ENCODE peak calls at places on chromosomes 16 and 17, in ten cellular contexts. X is fibroblast of lung, W is small intestine, K is brain microvascular endothelial cell, V is BJ, D is WERI-Rb-1, J is lung, Q is breast epithelium, Y is suprapubic skin, U is PC-3. F is an unnamed sample.
A peak's percentile ranks its signal among the peaks of the same experiment; 100 is the strongest.

GRCh38 chr17:57034807-57035754 is 50.0 kb upstream of the AKAP1 start:
- DNase-seq in X (no peak), W (peak; percentile 86), K (no peak), V (no peak), D (no peak), J (no peak), Q (no peak), Y (no peak), U (no peak), F (no peak)

GRCh38 chr16:5502467-5502869 is 404.9 kb upstream of the EEF2KMT start:
- DNase-seq in X (peak; percentile 6), W (no peak), K (no peak), V (no peak), D (peak; percentile 72), J (no peak), Q (no peak), Y (no peak), U (no peak), F (no peak)

GRCh38 chr16:3510410-3510809 is 9.6 kb downstream of the CLUAP1 start:
- DNase-seq in X (no peak), W (no peak), K (no peak), V (no peak), D (no peak), J (no peak), Q (peak; percentile 47), Y (no peak), U (no peak), F (no peak)

GRCh38 chr17:63768433-63768832 is 5.0 kb downstream of the CCDC47 start:
- DNase-seq in X (no peak), W (no peak), K (no peak), V (no peak), D (no peak), J (no peak), Q (no peak), Y (no peak), U (no peak), F (no peak)

GRCh38 chr16:7185689-7186088 is 147.0 kb upstream of the RBFOX1 start:
- DNase-seq in X (no peak), W (no peak), K (no peak), V (no peak), D (no peak), J (no peak), Q (no peak), Y (no peak), U (peak; percentile 27), F (no peak)

GRCh38 chr16:19299565-19299964 is 14.0 kb downstream of the CLEC19A start:
- DNase-seq in X (no peak), W (no peak), K (no peak), V (no peak), D (no peak), J (no peak), Q (no peak), Y (no peak), U (no peak), F (no peak)

GRCh38 chr16:4052801-4053662 is 63.2 kb downstream of the ADCY9 start:
- DNase-seq in X (peak; percentile 56), W (peak; percentile 55), K (peak; percentile 22), V (peak; percentile 64), D (no peak), J (peak; percentile 80), Q (peak; percentile 62), Y (peak; percentile 87), U (peak; percentile 56), F (peak; percentile 78)

GRCh38 chr17:68100000-68100641 is 64.6 kb downstream of the KPNA2 start:
- DNase-seq in X (no peak), W (no peak), K (no peak), V (no peak), D (no peak), J (no peak), Q (no peak), Y (no peak), U (no peak), F (no peak)

GRCh38 chr16:997440-998051 is 16.0 kb downstream of the SOX8 start:
- DNase-seq in X (peak; percentile 48), W (peak; percentile 16), K (no peak), V (peak; percentile 9), D (no peak), J (peak; percentile 41), Q (no peak), Y (no peak), U (peak; percentile 57), F (no peak)

GRCh38 chr17:50044483-50044882 is 11.4 kb upstream of the ITGA3 start:
- DNase-seq in X (no peak), W (no peak), K (no peak), V (no peak), D (no peak), J (no peak), Q (no peak), Y (peak; percentile 40), U (no peak), F (no peak)

GRCh38 chr17:48641541-48642058 is 15.4 kb upstream of the HOXB9 start:
- DNase-seq in X (no peak), W (no peak), K (no peak), V (no peak), D (no peak), J (no peak), Q (no peak), Y (no peak), U (no peak), F (no peak)

GRCh38 chr17:48642843-48643696 is 16.9 kb upstream of the HOXB9 start:
- DNase-seq in X (no peak), W (no peak), K (no peak), V (no peak), D (no peak), J (no peak), Q (no peak), Y (no peak), U (no peak), F (no peak)

GRCh38 chr17:48640858-48641180 is 14.7 kb upstream of the HOXB9 start:
- DNase-seq in X (no peak), W (no peak), K (no peak), V (no peak), D (no peak), J (no peak), Q (no peak), Y (no peak), U (no peak), F (no peak)

GRCh38 chr17:48643697-48644012 is 17.5 kb upstream of the HOXB9 start:
- DNase-seq in X (no peak), W (no peak), K (no peak), V (no peak), D (no peak), J (no peak), Q (no peak), Y (no peak), U (no peak), F (no peak)

GRCh38 chr17:48642059-48642842 is 16.1 kb upstream of the HOXB9 start:
- DNase-seq in X (no peak), W (no peak), K (no peak), V (no peak), D (peak; percentile 42), J (no peak), Q (no peak), Y (no peak), U (no peak), F (no peak)
- H3K27me3 ChIP-seq in X (peaks cover 91% of the 10 kb centered on the region), W (peaks cover 73% of the 10 kb centered on the region), K (peaks cover 97% of the 10 kb centered on the region), V (peaks cover 70% of the 10 kb centered on the region), D (peaks cover 100% of the 10 kb centered on the region), J (peaks cover 24% of the 10 kb centered on the region), Q (peaks cover 99% of the 10 kb centered on the region), Y (peaks cover 100% of the 10 kb centered on the region), U (no peaks in the 10 kb centered on the region), F (peaks cover 31% of the 10 kb centered on the region)

DNA sequence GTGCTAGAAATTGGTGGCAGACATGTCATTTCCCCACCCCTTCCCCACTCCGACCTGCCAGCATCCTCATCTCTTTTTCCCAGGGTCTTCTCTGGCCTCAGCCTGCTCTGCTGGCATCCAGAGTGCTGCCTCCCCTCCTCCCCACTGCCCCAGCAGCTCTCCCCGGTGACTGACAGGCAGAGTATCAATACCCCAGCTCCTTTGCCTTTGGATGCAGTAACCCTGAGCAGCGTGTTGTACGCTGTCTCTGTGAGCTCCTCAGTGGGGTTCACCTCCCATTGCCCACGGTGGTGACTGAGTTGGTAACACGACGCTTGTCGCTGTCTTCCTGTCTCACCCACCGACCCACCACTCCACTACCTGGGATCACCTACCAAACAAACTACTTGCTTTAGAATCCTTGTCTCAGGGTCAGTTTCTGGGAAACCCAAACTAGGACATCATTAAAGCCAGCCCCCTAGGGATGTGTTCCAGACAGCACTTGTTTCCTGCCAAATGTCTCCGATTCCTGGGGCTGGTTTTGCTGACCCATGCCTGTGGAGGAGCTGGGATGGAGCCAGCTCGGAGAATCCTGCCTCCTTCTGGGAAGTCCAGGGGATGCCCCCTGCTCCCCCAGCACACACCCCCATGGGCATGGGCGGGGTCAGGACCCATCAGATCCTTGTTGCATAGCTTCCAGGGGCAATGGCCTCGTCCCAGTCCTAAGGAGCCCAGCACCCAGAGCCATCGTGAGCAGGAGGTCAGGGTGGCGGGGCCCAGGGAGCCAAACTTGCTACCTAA is 8.3 kb upstream of the SBK1 start:
- DNase-seq in X (no peak), W (no peak), K (no peak), V (no peak), D (no peak), J (no peak), Q (no peak), Y (no peak), U (no peak), F (no peak)
- H3K4me3 ChIP-seq in X (no peak overlapping the region), W (no peak overlapping the region), K (no peak overlapping the region), V (no peak overlapping the region), D (no peak overlapping the region), J (no peak overlapping the region), Q (no peak overlapping the region), Y (no peak overlapping the region), U (no peak overlapping the region), F (no peak overlapping the region)

DNA sequence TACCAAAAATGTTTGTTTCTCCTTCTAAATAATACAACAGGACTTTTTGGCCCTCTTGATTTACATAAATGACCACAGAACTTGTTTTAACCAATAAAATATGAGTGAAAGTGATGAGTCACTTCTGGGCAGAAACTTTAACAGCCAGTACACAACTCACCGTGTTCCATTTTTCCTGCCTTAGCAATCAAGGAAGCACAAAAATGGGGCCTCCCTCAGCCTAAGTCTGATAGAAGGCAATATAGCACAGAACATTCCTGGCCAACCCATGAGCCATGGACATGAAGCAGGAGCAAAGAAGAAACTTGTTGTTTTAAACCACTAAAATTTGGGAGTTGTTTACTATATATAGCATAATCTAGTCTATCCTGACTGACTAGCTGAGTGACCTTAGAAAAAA is 61.1 kb upstream of the MTMR4 start:
- DNase-seq in X (peak; percentile 78), W (no peak), K (peak; percentile 66), V (peak; percentile 9), D (no peak), J (no peak), Q (no peak), Y (no peak), U (peak; percentile 87), F (no peak)
- H3K27me3 ChIP-seq in X (no peaks in the 10 kb centered on the region), W (no peaks in the 10 kb centered on the region), K (no peaks in the 10 kb centered on the region), V (no peaks in the 10 kb centered on the region), D (no peaks in the 10 kb centered on the region), J (no peaks in the 10 kb centered on the region), Q (no peaks in the 10 kb centered on the region), Y (no peaks in the 10 kb centered on the region), U (no peaks in the 10 kb centered on the region), F (no peaks in the 10 kb centered on the region)

DNA sequence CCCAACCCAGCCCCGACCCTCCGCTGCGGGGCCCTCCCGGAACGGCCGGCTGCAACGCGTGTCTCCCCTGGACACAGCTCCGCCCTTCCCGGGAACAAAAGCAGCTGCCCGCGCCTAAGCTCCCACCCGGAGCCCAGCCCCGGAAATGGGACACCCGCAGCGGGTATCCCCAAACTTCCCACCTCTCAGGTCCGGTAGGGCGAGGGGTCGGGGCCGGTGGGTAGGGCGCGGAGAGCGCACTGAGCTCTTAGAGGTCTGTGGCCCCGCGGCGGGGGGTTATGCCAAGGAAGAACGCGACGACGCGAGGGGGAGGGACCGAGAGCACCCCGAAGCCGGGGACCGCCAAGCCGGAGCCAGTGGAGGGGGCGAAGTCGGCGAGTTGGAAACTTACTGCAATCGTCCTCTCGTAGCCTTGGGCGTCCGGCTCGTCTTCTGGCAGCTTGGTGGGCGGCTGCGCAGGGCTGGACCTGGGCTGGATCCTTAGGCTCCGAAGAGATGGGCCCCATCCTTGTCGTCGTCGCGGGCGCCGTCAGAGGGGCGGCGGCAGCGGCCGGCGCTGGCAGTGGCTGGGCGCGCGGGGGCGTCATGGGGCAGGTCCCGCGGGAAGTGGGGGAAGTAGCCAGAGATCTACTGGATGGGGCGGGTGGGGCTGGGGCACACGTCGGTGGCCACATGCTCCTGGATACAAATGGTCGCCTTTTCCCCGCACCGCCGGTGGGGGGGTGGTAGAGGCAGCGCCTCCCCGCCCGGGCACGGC is 6.9 kb downstream of the USP6 start:
- DNase-seq in X (no peak), W (no peak), K (no peak), V (no peak), D (peak; percentile 22), J (no peak), Q (no peak), Y (peak; percentile 65), U (no peak), F (no peak)
- H3K4me3 ChIP-seq in X (peak overlapping the region; percentile 12), W (peak overlapping the region; percentile 34), K (peak overlapping the region; percentile 43), V (peak overlapping the region; percentile 55), D (peak overlapping the region; percentile 56), J (peak overlapping the region; percentile 45), Q (peak overlapping the region; percentile 47), Y (peak overlapping the region; percentile 60), U (no peak overlapping the region), F (peak overlapping the region; percentile 49)

F was measured in right atrium auricular region.